ENCODE peak calls at places on chromosomes 3 and 15, in nine cellular contexts. I is nucleus accumbens, H is Right ventricle myocardium superior, R is ACHN, K is A673, Q is stomach, V is naive B cell, T is anterior cingulate cortex, L is AG09319. Z is an unnamed sample.

GRCh38 chr3:126356373-126357298 is 572 bp downstream of the KLF15 start:
- DNase-seq in K (no peak), Q (no peak), V (peak), R (no peak), H (peak), I (no peak), L (no peak), T (no peak), Z (peak)

GRCh38 chr3:63921741-63922482 is 9.7 kb upstream of the SCAANT1 start:
- DNase-seq in L (no peak), Q (no peak), K (no peak), R (peak), V (peak), H (no peak), I (no peak), T (no peak), Z (no peak)

GRCh38 chr3:172391592-172392302 is 56.5 kb downstream of the GHSR start:
- DNase-seq in I (no peak), K (no peak), H (no peak), Q (no peak), L (no peak), V (no peak), T (no peak), R (no peak), Z (no peak)

GRCh38 chr3:139534444-139534812 is 5.1 kb downstream of the RBP1 start:
- DNase-seq in R (peak), I (no peak), V (no peak), L (peak), H (no peak), K (peak), Q (peak), T (no peak), Z (no peak)

GRCh38 chr3:14123308-14124222 is 1.1 kb downstream of the CHCHD4 start:
- DNase-seq in L (no peak), K (no peak), H (no peak), I (no peak), Q (no peak), V (no peak), R (no peak), T (no peak), Z (no peak)

GRCh38 chr3:99483841-99484240 is 154.6 kb upstream of the COL8A1 start:
- DNase-seq in V (no peak), K (no peak), T (no peak), R (no peak), Q (no peak), H (no peak), I (no peak), L (no peak), Z (no peak)

GRCh38 chr15:100438570-100438969 is 90.2 kb downstream of the CERS3 start:
- DNase-seq in Q (peak), V (no peak), R (no peak), T (peak), L (no peak), H (peak), I (no peak), K (peak), Z (peak)

GRCh38 chr15:25250906-25251622 is 187.8 kb downstream of the UBE3A start:
- DNase-seq in R (no peak), I (no peak), L (no peak), K (no peak), V (no peak), T (no peak), H (peak), Q (no peak), Z (no peak)

GRCh38 chr3:197356275-197356674 is 57.9 kb upstream of the DLG1 start:
- DNase-seq in R (peak), L (no peak), K (no peak), T (no peak), V (no peak), Q (peak), H (peak), I (no peak), Z (no peak)

GRCh38 chr3:179730508-179730907 is 77.7 kb downstream of the USP13 start:
- DNase-seq in H (no peak), T (no peak), Q (no peak), R (no peak), K (no peak), L (no peak), V (no peak), I (no peak), Z (no peak)

GRCh38 chr3:193554790-193555189 is at the start of gene ATP13A4:
- DNase-seq in K (no peak), R (peak), I (no peak), Q (peak), V (no peak), L (no peak), T (peak), H (no peak), Z (no peak)

GRCh38 chr15:61411941-61412510 is 182.9 kb upstream of the RORA start:
- DNase-seq in L (no peak), V (no peak), T (no peak), I (no peak), K (no peak), Q (no peak), H (no peak), R (no peak), Z (no peak)

GRCh38 chr3:124409650-124410275 is 320.5 kb upstream of the UMPS start:
- DNase-seq in T (no peak), Q (no peak), H (no peak), V (no peak), K (no peak), L (no peak), I (no peak), R (peak), Z (no peak)

GRCh38 chr3:46429671-46430070 is 22.6 kb downstream of the CCRL2 start:
- DNase-seq in H (no peak), I (no peak), V (no peak), Q (no peak), L (no peak), R (no peak), T (no peak), K (no peak), Z (no peak)

GRCh38 chr3:161310649-161311423 is 60.5 kb downstream of the SPTSSB start:
- DNase-seq in T (no peak), R (no peak), H (no peak), V (no peak), K (no peak), L (no peak), I (no peak), Q (no peak), Z (no peak)

GRCh38 chr3:66224220-66224619 is 3.4 kb downstream of the SLC25A26 start:
- DNase-seq in R (no peak), Q (no peak), H (no peak), T (no peak), K (no peak), V (no peak), I (no peak), L (no peak), Z (no peak)

GRCh38 chr3:34012102-34012461 is 213.7 kb downstream of the PDCD6IP start:
- DNase-seq in R (peak), V (no peak), K (peak), I (no peak), Q (no peak), H (no peak), T (no peak), L (peak), Z (no peak)

GRCh38 chr3:39413691-39414420 is 7.3 kb downstream of the RPSA start:
- DNase-seq in R (no peak), L (no peak), V (no peak), H (no peak), I (no peak), K (no peak), T (no peak), Q (no peak), Z (no peak)